ENCODE peak calls at places on chromosome X, in nine cellular contexts. O is K562, Z is stomach, E is HL-60, R is suprapubic skin, H is Panc1, I is transverse colon, C is H1, J is HCT116. U is an unnamed sample.

GRCh38 chrX:75522565-75523411 is at the start of gene ZDHHC15:
- DNase-seq in O (no peak), Z (peak; percentile 55), E (peak; percentile 11), R (peak; percentile 74), H (no peak), I (peak; percentile 17), C (peak; percentile 60), J (no peak), U (no peak)

GRCh38 chrX:133781174-133781573 is 204.2 kb downstream of the GPC3 start:
- DNase-seq in O (no peak), Z (no peak), E (no peak), R (no peak), H (no peak), I (no peak), C (no peak), J (no peak), U (no peak)

GRCh38 chrX:119755981-119756533 is 2.3 kb upstream of the SOWAHD start:
- DNase-seq in O (no peak), Z (peak; percentile 29), E (peak; percentile 87), R (no peak), H (no peak), I (peak; percentile 51), C (no peak), J (no peak), U (peak; percentile 67)

GRCh38 chrX:107549504-107549903 is 78.8 kb upstream of the PRPS1 start:
- DNase-seq in O (no peak), Z (no peak), E (no peak), R (no peak), H (no peak), I (no peak), C (no peak), J (no peak), U (no peak)

GRCh38 chrX:47112316-47112954 is 32.1 kb downstream of the NDUFB11 start:
- DNase-seq in O (no peak), Z (no peak), E (no peak), R (no peak), H (no peak), I (no peak), C (no peak), J (no peak), U (no peak)

GRCh38 chrX:6052111-6052745 is 176.4 kb downstream of the NLGN4X start:
- DNase-seq in O (no peak), Z (no peak), E (no peak), R (no peak), H (no peak), I (no peak), C (no peak), J (no peak), U (no peak)

GRCh38 chrX:12955882-12956703 is 18.8 kb upstream of the TMSB4X start:
- DNase-seq in O (peak; percentile 42), Z (peak; percentile 63), E (peak; percentile 99), R (no peak), H (no peak), I (peak; percentile 69), C (no peak), J (peak; percentile 46), U (no peak)

GRCh38 chrX:127457161-127457560 is 595.0 kb downstream of the ACTRT1 start:
- DNase-seq in O (no peak), Z (no peak), E (no peak), R (no peak), H (no peak), I (no peak), C (no peak), J (no peak), U (no peak)

GRCh38 chrX:9913041-9913440 is 54.1 kb upstream of the CLDN34 start:
- DNase-seq in O (no peak), Z (no peak), E (no peak), R (no peak), H (no peak), I (no peak), C (no peak), J (no peak), U (no peak)

GRCh38 chrX:100673397-100673953 is 29.5 kb downstream of the SRPX2 start:
- DNase-seq in O (no peak), Z (no peak), E (no peak), R (no peak), H (no peak), I (no peak), C (no peak), J (no peak), U (no peak)

GRCh38 chrX:104351173-104351769 is 96.5 kb upstream of the ESX1 start:
- DNase-seq in O (no peak), Z (no peak), E (no peak), R (no peak), H (peak; percentile 24), I (no peak), C (no peak), J (peak; percentile 41), U (no peak)

DNA sequence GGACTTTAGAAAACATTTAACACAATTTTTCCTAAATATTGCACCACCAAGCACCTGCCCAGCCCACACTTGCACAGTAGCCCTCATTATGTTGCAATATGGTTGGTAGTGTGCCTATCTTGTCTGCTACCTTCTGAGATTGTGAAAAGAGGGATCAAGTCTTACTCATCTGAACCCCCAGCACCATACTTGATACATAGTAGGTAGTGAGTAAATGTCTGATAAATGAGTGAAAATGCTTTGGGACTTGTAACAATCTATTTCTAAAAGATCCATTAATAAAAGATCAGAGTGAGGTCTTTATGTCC is 118.4 kb upstream of the MED14 start:
- DNase-seq in O (no peak), Z (no peak), E (peak; percentile 13), R (no peak), H (no peak), I (no peak), C (no peak), J (no peak), U (no peak)
- TF ChIP-seq POLR2AphosphoS5 in O (no peak), Z (no peak), E (no peak), R (no peak), H (no peak), I (no peak), C (no peak), J (no peak), U (no peak)

DNA sequence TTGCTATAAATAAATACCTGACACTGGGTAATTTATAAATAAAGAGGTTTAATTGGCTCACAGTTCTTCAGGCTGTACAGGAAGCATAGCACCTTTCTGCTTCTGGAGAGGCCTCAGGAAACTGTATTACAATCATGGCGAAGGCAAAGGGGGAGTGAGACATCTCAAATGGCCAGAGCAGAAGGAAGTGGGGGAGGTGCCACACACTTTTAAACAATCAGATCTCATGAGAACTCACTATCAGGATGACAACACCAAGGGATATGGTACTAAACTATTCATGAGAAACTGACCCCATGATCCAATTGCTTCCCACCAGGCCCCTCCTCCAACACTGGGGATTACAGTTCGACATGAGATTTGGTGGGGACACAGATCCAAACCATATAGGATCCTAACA is 11.7 kb upstream of the TCEAL9 start:
- DNase-seq in O (no peak), Z (no peak), E (no peak), R (no peak), H (no peak), I (no peak), C (no peak), J (no peak), U (no peak)
- TF ChIP-seq POLR2AphosphoS5 in O (no peak), Z (no peak), E (no peak), R (no peak), H (no peak), I (no peak), C (no peak), J (no peak), U (no peak)

GRCh38 chrX:137401092-137401491 is 164.8 kb upstream of the ZIC3 start:
- DNase-seq in O (no peak), Z (no peak), E (no peak), R (no peak), H (no peak), I (no peak), C (no peak), J (no peak), U (no peak)

GRCh38 chrX:137405449-137406140 is 160.3 kb upstream of the ZIC3 start:
- DNase-seq in O (no peak), Z (no peak), E (no peak), R (no peak), H (no peak), I (no peak), C (no peak), J (no peak), U (no peak)
- TF ChIP-seq POLR2AphosphoS5 in O (no peak), Z (no peak), E (no peak), R (no peak), H (no peak), I (no peak), C (no peak), J (no peak), U (no peak)

GRCh38 chrX:40855411-40855810 is 120.1 kb upstream of the MED14 start:
- DNase-seq in O (no peak), Z (no peak), E (no peak), R (no peak), H (no peak), I (no peak), C (no peak), J (no peak), U (no peak)
- TF ChIP-seq POLR2AphosphoS5 in O (no peak), Z (no peak), E (no peak), R (no peak), H (no peak), I (no peak), C (no peak), J (no peak), U (no peak)

DNA sequence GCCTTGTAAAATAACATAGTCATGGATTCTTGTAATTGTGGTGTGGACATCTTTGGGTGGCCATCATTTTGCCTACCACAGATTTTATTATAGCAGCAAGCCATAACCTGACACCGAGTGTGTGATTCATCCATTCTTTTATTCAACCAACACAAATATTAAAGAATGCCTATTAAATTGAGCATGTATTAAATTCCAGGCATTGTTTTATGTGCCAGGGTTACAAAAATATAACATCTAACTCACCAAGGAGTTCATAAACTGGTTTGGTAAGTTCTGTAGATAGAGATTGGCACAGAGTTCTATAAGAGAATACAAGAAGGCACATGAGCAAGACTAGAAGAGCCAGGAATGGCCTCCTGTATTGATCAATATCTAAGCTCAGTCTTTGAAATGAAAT is 18.0 kb downstream of the NBDY start:
- DNase-seq in O (no peak), Z (no peak), E (no peak), R (no peak), H (no peak), I (no peak), C (no peak), J (no peak), U (no peak)
- TF ChIP-seq POLR2AphosphoS5 in O (no peak), Z (no peak), E (no peak), R (no peak), H (no peak), I (no peak), C (no peak), J (no peak), U (no peak)

DNA sequence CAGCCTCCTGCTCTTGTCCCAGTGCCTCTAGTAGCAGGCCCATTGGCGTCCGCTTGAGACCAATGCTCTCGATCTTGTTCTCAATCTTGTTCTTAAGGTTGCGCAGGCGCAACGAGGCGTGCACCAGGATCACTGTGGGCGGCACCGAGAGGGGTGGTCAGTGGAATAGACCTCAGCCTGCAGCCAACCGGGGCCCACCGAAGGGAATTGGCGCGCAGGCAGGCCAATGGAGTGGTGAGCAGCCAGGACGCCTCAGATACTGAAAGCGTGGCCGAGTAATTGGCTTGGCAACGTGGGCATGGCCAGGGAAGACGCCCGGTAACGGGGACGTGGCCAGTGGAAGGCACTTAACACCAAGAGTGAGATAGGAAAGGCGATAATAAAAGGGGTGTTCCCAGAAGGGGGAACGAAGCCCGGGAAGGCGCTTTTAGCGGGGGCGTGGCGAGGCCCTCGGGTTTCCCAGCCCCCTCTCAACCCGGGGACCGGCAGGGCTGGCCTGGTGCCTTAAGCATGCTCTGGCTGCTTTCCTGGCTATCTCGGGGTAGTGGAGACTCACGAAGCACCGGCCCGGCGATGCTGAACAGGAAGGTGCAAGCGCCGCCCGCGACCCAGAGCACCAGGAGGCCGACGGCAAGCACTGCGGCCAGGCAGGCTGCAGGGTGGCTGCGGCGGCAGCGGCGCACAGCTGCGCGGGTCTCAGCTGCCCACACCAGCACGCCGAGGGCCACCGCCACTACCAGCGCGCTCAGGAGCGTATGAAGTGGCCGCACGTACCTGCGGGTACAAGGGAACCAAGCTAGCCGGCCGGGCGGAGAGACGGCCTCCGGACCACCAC is 1.7 kb downstream of the PRAF2 start:
- DNase-seq in O (peak; percentile 31), Z (peak; percentile 87), E (no peak), R (no peak), H (no peak), I (peak; percentile 55), C (peak; percentile 60), J (no peak), U (no peak)
- TF ChIP-seq POLR2AphosphoS5 in O (no peak), Z (no peak), E (no peak), R (no peak), H (no peak), I (no peak), C (no peak), J (no peak), U (no peak)

U was measured in GM12892.